ENCODE peak calls at places on chromosomes 11 and 22, in seven cellular contexts. K is H1, R is GM12878, O is K562, B is HCT116, J is HepG2, N is SK-N-SH. A is an unnamed sample.

GRCh38 chr11:74766905-74767304 is 18.3 kb downstream of the RNF169 start:
- DNase-seq in N (no peak), J (no peak), B (no peak), O (no peak), K (no peak), R (no peak), A (no peak)

GRCh38 chr22:49373801-49374226 is 453.9 kb downstream of the BRD1 start:
- DNase-seq in J (no peak), K (no peak), O (no peak), N (no peak), R (no peak), B (no peak), A (no peak)

GRCh38 chr22:44448271-44448780 is 49.7 kb downstream of the RTL6 start:
- DNase-seq in O (no peak), J (no peak), N (peak; percentile 49), K (no peak), R (no peak), B (no peak), A (no peak)

GRCh38 chr22:43077121-43077877 is 11.9 kb downstream of the TTLL1 start:
- DNase-seq in K (no peak), J (no peak), R (no peak), N (no peak), O (no peak), B (no peak), A (no peak)

GRCh38 chr22:39283312-39284141 is 35.9 kb downstream of the RPL3 start:
- DNase-seq in B (no peak), K (no peak), J (peak; percentile 86), R (no peak), O (peak; percentile 96), N (peak; percentile 58), A (peak; percentile 52)

GRCh38 chr22:37674951-37675929 is at the start of gene LGALS1:
- DNase-seq in B (peak; percentile 92), N (peak; percentile 84), J (peak; percentile 81), K (no peak), R (no peak), O (peak; percentile 95), A (peak; percentile 96)

GRCh38 chr11:112762686-112763048 is 198.6 kb upstream of the NCAM1 start:
- DNase-seq in O (no peak), B (no peak), N (no peak), R (no peak), K (no peak), J (no peak), A (no peak)

GRCh38 chr11:18173225-18173866 is 709 bp downstream of the MRGPRX4 start:
- DNase-seq in R (no peak), J (no peak), B (no peak), N (no peak), O (no peak), K (no peak), A (no peak)

GRCh38 chr11:61976813-61977475 is 9.5 kb upstream of the FTH1 start:
- DNase-seq in B (no peak), J (no peak), R (no peak), O (no peak), K (no peak), N (no peak), A (no peak)

GRCh38 chr11:112377946-112378345 is 117.3 kb upstream of the PLET1 start:
- DNase-seq in R (no peak), O (no peak), J (no peak), N (no peak), K (no peak), B (no peak), A (no peak)

GRCh38 chr11:60926500-60926899 is 2.2 kb downstream of the TMEM132A start:
- DNase-seq in B (no peak), O (no peak), K (no peak), N (peak; percentile 45), J (no peak), R (no peak), A (no peak)

GRCh38 chr11:14109742-14110141 is 147.2 kb downstream of the SPON1 start:
- DNase-seq in K (no peak), B (no peak), O (no peak), N (no peak), J (no peak), R (no peak), A (no peak)

GRCh38 chr11:71447791-71448256 is 369 bp downstream of the DHCR7 start:
- DNase-seq in O (peak; percentile 39), B (no peak), N (peak; percentile 79), R (no peak), K (no peak), J (no peak), A (peak; percentile 35)

GRCh38 chr11:28228196-28228595 is 120.0 kb downstream of the METTL15 start:
- DNase-seq in N (no peak), O (no peak), K (no peak), B (no peak), J (no peak), R (no peak), A (no peak)

GRCh38 chr11:36948445-36949171 is 350.6 kb upstream of the RAG2 start:
- DNase-seq in R (no peak), B (no peak), N (peak; percentile 35), K (no peak), J (no peak), O (no peak), A (no peak)

GRCh38 chr22:33036881-33037280 is 21.3 kb downstream of the SYN3 start:
- DNase-seq in K (no peak), B (no peak), O (no peak), R (no peak), J (no peak), N (no peak), A (no peak)

GRCh38 chr11:11313426-11313825 is 39.6 kb downstream of the CSNK2A3 start:
- DNase-seq in J (peak; percentile 7), O (peak; percentile 3), K (no peak), B (no peak), N (no peak), R (no peak), A (no peak)

GRCh38 chr11:3037041-3037944 is 19.9 kb downstream of the CARS1 start:
- DNase-seq in R (no peak), K (peak; percentile 43), B (peak; percentile 31), J (peak; percentile 66), N (peak; percentile 83), O (peak; percentile 81), A (peak; percentile 40)

GRCh38 chr11:108858624-108859023 is 193.8 kb downstream of the DDX10 start:
- DNase-seq in R (no peak), B (no peak), N (no peak), O (no peak), J (no peak), K (no peak), A (no peak)

GRCh38 chr22:45127866-45128265 is 35.9 kb upstream of the NUP50 start:
- DNase-seq in B (no peak), N (no peak), O (no peak), K (no peak), J (no peak), R (no peak), A (no peak)

GRCh38 chr22:41793871-41794270 is 6.6 kb upstream of the CCDC134 start:
- DNase-seq in B (no peak), O (no peak), N (no peak), R (no peak), J (no peak), K (no peak), A (no peak)

GRCh38 chr11:118084247-118084646 is 2.5 kb downstream of the SMIM35 start:
- DNase-seq in R (peak; percentile 4), O (no peak), B (no peak), J (peak; percentile 32), K (no peak), N (no peak), A (no peak)

DNA sequence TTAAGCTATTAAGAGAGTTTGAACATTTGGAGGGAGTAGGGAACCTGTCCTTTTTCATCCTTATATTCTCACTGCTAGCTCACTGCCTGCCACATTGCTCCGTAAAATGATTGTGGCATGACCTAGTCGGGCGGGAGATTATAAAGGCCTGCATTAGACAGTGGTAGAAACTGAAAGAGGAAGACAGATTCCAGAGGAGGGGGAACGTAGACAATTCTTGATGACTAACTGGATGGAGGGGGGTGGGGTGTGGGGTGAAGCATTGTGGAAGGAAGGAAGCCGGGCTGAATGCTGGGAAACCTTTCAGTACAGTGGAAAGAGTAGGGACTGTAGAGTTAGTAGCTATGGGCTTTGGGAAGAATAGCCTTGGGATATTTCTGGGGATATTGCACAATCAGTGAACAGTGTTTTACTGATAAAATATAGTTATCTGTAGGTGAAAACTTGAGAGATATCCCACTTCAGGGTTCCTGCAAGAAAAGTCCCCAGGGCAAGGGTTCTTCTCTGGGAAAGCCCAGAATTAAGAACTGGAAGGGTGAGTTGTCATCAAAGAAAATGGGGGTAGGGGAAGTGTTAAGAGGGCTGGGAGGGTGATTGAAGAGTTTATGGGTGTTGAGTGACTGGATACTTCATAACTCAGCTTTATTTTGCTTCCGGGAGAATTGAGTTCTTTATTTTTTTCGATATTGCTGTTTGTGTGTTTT is 2.1 kb downstream of the MED15 start:
- DNase-seq in O (peak; percentile 95), J (peak; percentile 84), N (peak; percentile 48), K (no peak), B (no peak), R (no peak), A (peak; percentile 50)
- TF ChIP-seq JUND in O (no peak), J (no peak), N (peak; percentile 71), K (no peak), B (no peak), R (no peak), A (no peak)

GRCh38 chr22:27804683-27805297 is 3.2 kb upstream of the MN1 start:
- DNase-seq in O (peak; percentile 58), K (no peak), R (no peak), N (peak; percentile 66), B (no peak), J (peak; percentile 44), A (peak; percentile 60)
- TF ChIP-seq JUND in O (no peak), K (no peak), R (no peak), N (no peak), B (no peak), J (no peak), A (no peak)

GRCh38 chr11:75966546-75967287 is 151.7 kb downstream of the UVRAG start:
- DNase-seq in B (peak; percentile 21), N (no peak), R (no peak), O (no peak), J (no peak), K (no peak), A (no peak)
- TF ChIP-seq JUND in B (peak; percentile 8), N (peak; percentile 65), R (no peak), O (no peak), J (no peak), K (no peak), A (peak; percentile 15)

GRCh38 chr11:70138403-70138802 is 60.3 kb downstream of the ANO1 start:
- DNase-seq in J (no peak), R (no peak), N (no peak), B (no peak), O (no peak), K (no peak), A (no peak)
- TF ChIP-seq JUND in J (no peak), R (no peak), N (no peak), B (no peak), O (no peak), K (no peak), A (no peak)

A was measured in T47D.